ENCODE peak calls at places on chromosomes 6 and 20, in four cellular contexts. One of them, this sample, is unnamed.

GRCh38 chr6:18795726-18796125 is 408.6 kb downstream of the RNF144B start:
- DNase-seq in kidney tubule cell: no peak
- DNase-seq in activated CD4-positive, alpha-beta T cell treated with anti-CD3 and anti-CD28 coated beads, Interleukin-2, amount 10 ng/mL, durations not matched to agents 7 days and 5 days: no peak
- DNase-seq in progenitor cell of endocrine pancreas: no peak
- DNase-seq in this sample: no peak

GRCh38 chr6:13328076-13328874 is at the start of gene TBC1D7:
- DNase-seq in activated CD4-positive, alpha-beta T cell treated with anti-CD3 and anti-CD28 coated beads, Interleukin-2, amount 10 ng/mL, durations not matched to agents 7 days and 5 days: peak
- DNase-seq in kidney tubule cell: peak
- DNase-seq in progenitor cell of endocrine pancreas: peak
- DNase-seq in this sample: peak

GRCh38 chr6:34562861-34563512 is 6.9 kb upstream of the SPDEF start:
- DNase-seq in activated CD4-positive, alpha-beta T cell treated with anti-CD3 and anti-CD28 coated beads, Interleukin-2, amount 10 ng/mL, durations not matched to agents 7 days and 5 days: no peak
- DNase-seq in kidney tubule cell: no peak
- DNase-seq in progenitor cell of endocrine pancreas: no peak
- DNase-seq in this sample: no peak

GRCh38 chr6:131831392-131831791 is 23.6 kb downstream of the ENPP1 start:
- DNase-seq in kidney tubule cell: peak
- DNase-seq in progenitor cell of endocrine pancreas: no peak
- DNase-seq in activated CD4-positive, alpha-beta T cell treated with anti-CD3 and anti-CD28 coated beads, Interleukin-2, amount 10 ng/mL, durations not matched to agents 7 days and 5 days: no peak
- DNase-seq in this sample: peak

GRCh38 chr6:107106165-107106564 is 9.2 kb downstream of the BEND3 start:
- DNase-seq in kidney tubule cell: no peak
- DNase-seq in progenitor cell of endocrine pancreas: no peak
- DNase-seq in activated CD4-positive, alpha-beta T cell treated with anti-CD3 and anti-CD28 coated beads, Interleukin-2, amount 10 ng/mL, durations not matched to agents 7 days and 5 days: no peak
- DNase-seq in this sample: no peak

GRCh38 chr6:137845460-137845859 is 21.6 kb upstream of the TNFAIP3 start:
- DNase-seq in activated CD4-positive, alpha-beta T cell treated with anti-CD3 and anti-CD28 coated beads, Interleukin-2, amount 10 ng/mL, durations not matched to agents 7 days and 5 days: no peak
- DNase-seq in progenitor cell of endocrine pancreas: no peak
- DNase-seq in kidney tubule cell: no peak
- DNase-seq in this sample: no peak

GRCh38 chr6:104881964-104882668 is 22.4 kb upstream of the HACE1 start:
- DNase-seq in activated CD4-positive, alpha-beta T cell treated with anti-CD3 and anti-CD28 coated beads, Interleukin-2, amount 10 ng/mL, durations not matched to agents 7 days and 5 days: no peak
- DNase-seq in kidney tubule cell: no peak
- DNase-seq in progenitor cell of endocrine pancreas: no peak
- DNase-seq in this sample: no peak

GRCh38 chr6:42313941-42314570 is 96.4 kb upstream of the MRPS10 start:
- DNase-seq in activated CD4-positive, alpha-beta T cell treated with anti-CD3 and anti-CD28 coated beads, Interleukin-2, amount 10 ng/mL, durations not matched to agents 7 days and 5 days: no peak
- DNase-seq in progenitor cell of endocrine pancreas: no peak
- DNase-seq in kidney tubule cell: no peak
- DNase-seq in this sample: no peak

GRCh38 chr6:9204171-9204570 is 768.8 kb upstream of the SLC35B3 start:
- DNase-seq in kidney tubule cell: peak
- DNase-seq in progenitor cell of endocrine pancreas: no peak
- DNase-seq in activated CD4-positive, alpha-beta T cell treated with anti-CD3 and anti-CD28 coated beads, Interleukin-2, amount 10 ng/mL, durations not matched to agents 7 days and 5 days: no peak
- DNase-seq in this sample: peak

GRCh38 chr6:157089258-157089657 is 234.1 kb downstream of the TMEM242 start:
- DNase-seq in progenitor cell of endocrine pancreas: no peak
- DNase-seq in activated CD4-positive, alpha-beta T cell treated with anti-CD3 and anti-CD28 coated beads, Interleukin-2, amount 10 ng/mL, durations not matched to agents 7 days and 5 days: no peak
- DNase-seq in kidney tubule cell: no peak
- DNase-seq in this sample: no peak

GRCh38 chr6:10416863-10417641 is 2.2 kb upstream of the TFAP2A start:
- DNase-seq in progenitor cell of endocrine pancreas: peak
- DNase-seq in kidney tubule cell: no peak
- DNase-seq in activated CD4-positive, alpha-beta T cell treated with anti-CD3 and anti-CD28 coated beads, Interleukin-2, amount 10 ng/mL, durations not matched to agents 7 days and 5 days: no peak
- DNase-seq in this sample: no peak

GRCh38 chr6:145294942-145295341 is 440.4 kb downstream of the EPM2A start:
- DNase-seq in kidney tubule cell: no peak
- DNase-seq in activated CD4-positive, alpha-beta T cell treated with anti-CD3 and anti-CD28 coated beads, Interleukin-2, amount 10 ng/mL, durations not matched to agents 7 days and 5 days: no peak
- DNase-seq in progenitor cell of endocrine pancreas: no peak
- DNase-seq in this sample: no peak

GRCh38 chr6:160979063-160979708 is 12.4 kb upstream of the MAP3K4 start:
- DNase-seq in progenitor cell of endocrine pancreas: no peak
- DNase-seq in activated CD4-positive, alpha-beta T cell treated with anti-CD3 and anti-CD28 coated beads, Interleukin-2, amount 10 ng/mL, durations not matched to agents 7 days and 5 days: no peak
- DNase-seq in kidney tubule cell: no peak
- DNase-seq in this sample: no peak

GRCh38 chr20:24607402-24607801 is 138.0 kb downstream of the SYNDIG1 start:
- DNase-seq in progenitor cell of endocrine pancreas: no peak
- DNase-seq in activated CD4-positive, alpha-beta T cell treated with anti-CD3 and anti-CD28 coated beads, Interleukin-2, amount 10 ng/mL, durations not matched to agents 7 days and 5 days: no peak
- DNase-seq in kidney tubule cell: no peak
- DNase-seq in this sample: peak

GRCh38 chr6:160428069-160428430 is 79.9 kb downstream of the SLC22A3 start:
- DNase-seq in kidney tubule cell: no peak
- DNase-seq in progenitor cell of endocrine pancreas: no peak
- DNase-seq in activated CD4-positive, alpha-beta T cell treated with anti-CD3 and anti-CD28 coated beads, Interleukin-2, amount 10 ng/mL, durations not matched to agents 7 days and 5 days: no peak
- DNase-seq in this sample: no peak

GRCh38 chr6:24738732-24739131 is 19.8 kb upstream of the C6orf62 start:
- DNase-seq in kidney tubule cell: no peak
- DNase-seq in activated CD4-positive, alpha-beta T cell treated with anti-CD3 and anti-CD28 coated beads, Interleukin-2, amount 10 ng/mL, durations not matched to agents 7 days and 5 days: no peak
- DNase-seq in progenitor cell of endocrine pancreas: no peak
- DNase-seq in this sample: no peak

GRCh38 chr6:135901776-135902524 is 50.4 kb downstream of the PDE7B start:
- DNase-seq in activated CD4-positive, alpha-beta T cell treated with anti-CD3 and anti-CD28 coated beads, Interleukin-2, amount 10 ng/mL, durations not matched to agents 7 days and 5 days: no peak
- DNase-seq in progenitor cell of endocrine pancreas: no peak
- DNase-seq in kidney tubule cell: no peak
- DNase-seq in this sample: peak

GRCh38 chr20:23683807-23684206 is 5.0 kb downstream of the CST4 start:
- DNase-seq in activated CD4-positive, alpha-beta T cell treated with anti-CD3 and anti-CD28 coated beads, Interleukin-2, amount 10 ng/mL, durations not matched to agents 7 days and 5 days: no peak
- DNase-seq in progenitor cell of endocrine pancreas: no peak
- DNase-seq in kidney tubule cell: no peak
- DNase-seq in this sample: no peak

GRCh38 chr6:134115715-134116074 is 63.3 kb upstream of the SLC2A12 start:
- DNase-seq in kidney tubule cell: no peak
- DNase-seq in activated CD4-positive, alpha-beta T cell treated with anti-CD3 and anti-CD28 coated beads, Interleukin-2, amount 10 ng/mL, durations not matched to agents 7 days and 5 days: no peak
- DNase-seq in progenitor cell of endocrine pancreas: no peak
- DNase-seq in this sample: no peak

GRCh38 chr6:101281266-101281665 is 112.2 kb upstream of the GRIK2 start:
- DNase-seq in activated CD4-positive, alpha-beta T cell treated with anti-CD3 and anti-CD28 coated beads, Interleukin-2, amount 10 ng/mL, durations not matched to agents 7 days and 5 days: no peak
- DNase-seq in kidney tubule cell: peak
- DNase-seq in progenitor cell of endocrine pancreas: no peak
- DNase-seq in this sample: no peak

GRCh38 chr6:75815756-75816155 is 66.7 kb downstream of the MYO6 start:
- DNase-seq in progenitor cell of endocrine pancreas: no peak
- DNase-seq in kidney tubule cell: no peak
- DNase-seq in activated CD4-positive, alpha-beta T cell treated with anti-CD3 and anti-CD28 coated beads, Interleukin-2, amount 10 ng/mL, durations not matched to agents 7 days and 5 days: no peak
- DNase-seq in this sample: no peak